ENCODE peak calls at places on chromosomes 13 and 19, in seven cellular contexts. One of them, this sample, is unnamed.

GRCh38 chr19:29858000-29858596 is 46.3 kb downstream of the CCNE1 start:
- DNase-seq in H9: peak
- DNase-seq in right lobe of liver: no peak
- DNase-seq in A549: peak
- DNase-seq in mucosa of descending colon: no peak
- DNase-seq in astrocyte: no peak
- DNase-seq in psoas muscle: peak
- DNase-seq in this sample: no peak

GRCh38 chr19:15900504-15900903 is 2.6 kb upstream of the CYP4F2 start:
- DNase-seq in right lobe of liver: no peak
- DNase-seq in astrocyte: no peak
- DNase-seq in A549: no peak
- DNase-seq in mucosa of descending colon: no peak
- DNase-seq in H9: no peak
- DNase-seq in psoas muscle: no peak
- DNase-seq in this sample: no peak

GRCh38 chr19:32047788-32048187 is 297.6 kb upstream of the ZNF507 start:
- DNase-seq in A549: no peak
- DNase-seq in H9: no peak
- DNase-seq in right lobe of liver: no peak
- DNase-seq in astrocyte: no peak
- DNase-seq in mucosa of descending colon: no peak
- DNase-seq in psoas muscle: no peak
- DNase-seq in this sample: no peak

GRCh38 chr13:51342706-51343105 is 3.2 kb downstream of the SERPINE3 start:
- DNase-seq in A549: no peak
- DNase-seq in astrocyte: peak
- DNase-seq in H9: no peak
- DNase-seq in psoas muscle: no peak
- DNase-seq in right lobe of liver: no peak
- DNase-seq in mucosa of descending colon: no peak
- DNase-seq in this sample: no peak

GRCh38 chr19:14603990-14604387 is 21.1 kb downstream of the CLEC17A start:
- DNase-seq in A549: no peak
- DNase-seq in mucosa of descending colon: no peak
- DNase-seq in astrocyte: no peak
- DNase-seq in right lobe of liver: no peak
- DNase-seq in psoas muscle: no peak
- DNase-seq in H9: no peak
- DNase-seq in this sample: no peak

GRCh38 chr13:22103046-22103445 is 432.2 kb downstream of the FGF9 start:
- DNase-seq in H9: no peak
- DNase-seq in mucosa of descending colon: no peak
- DNase-seq in astrocyte: no peak
- DNase-seq in right lobe of liver: no peak
- DNase-seq in psoas muscle: no peak
- DNase-seq in A549: no peak
- DNase-seq in this sample: no peak

GRCh38 chr13:111183959-111184684 is 69.0 kb downstream of the ARHGEF7 start:
- DNase-seq in A549: no peak
- DNase-seq in psoas muscle: no peak
- DNase-seq in right lobe of liver: no peak
- DNase-seq in astrocyte: no peak
- DNase-seq in mucosa of descending colon: no peak
- DNase-seq in H9: no peak
- DNase-seq in this sample: no peak

GRCh38 chr19:12034610-12035009 is 869 bp downstream of the ZNF433 start:
- DNase-seq in A549: no peak
- DNase-seq in psoas muscle: no peak
- DNase-seq in astrocyte: no peak
- DNase-seq in right lobe of liver: no peak
- DNase-seq in H9: no peak
- DNase-seq in mucosa of descending colon: no peak
- DNase-seq in this sample: no peak

GRCh38 chr19:41860419-41861097 is 503 bp downstream of the RPS19 start:
- DNase-seq in psoas muscle: peak
- DNase-seq in A549: no peak
- DNase-seq in astrocyte: no peak
- DNase-seq in mucosa of descending colon: no peak
- DNase-seq in right lobe of liver: no peak
- DNase-seq in H9: no peak
- DNase-seq in this sample: no peak

GRCh38 chr19:18109731-18110671 is 12.4 kb downstream of the MAST3 start:
- DNase-seq in astrocyte: no peak
- DNase-seq in psoas muscle: peak
- DNase-seq in mucosa of descending colon: peak
- DNase-seq in H9: peak
- DNase-seq in right lobe of liver: peak
- DNase-seq in A549: no peak
- DNase-seq in this sample: peak

GRCh38 chr13:93260591-93260990 is 34.0 kb downstream of the GPC6 start:
- DNase-seq in right lobe of liver: no peak
- DNase-seq in astrocyte: peak
- DNase-seq in H9: no peak
- DNase-seq in mucosa of descending colon: no peak
- DNase-seq in psoas muscle: no peak
- DNase-seq in A549: no peak
- DNase-seq in this sample: no peak

GRCh38 chr19:17318966-17319365 is 9.6 kb downstream of the DDA1 start:
- DNase-seq in mucosa of descending colon: no peak
- DNase-seq in A549: no peak
- DNase-seq in H9: no peak
- DNase-seq in astrocyte: no peak
- DNase-seq in right lobe of liver: no peak
- DNase-seq in psoas muscle: no peak
- DNase-seq in this sample: no peak

GRCh38 chr13:64810701-64811258 is 2419.4 kb downstream of the PCDH9 start:
- DNase-seq in H9: no peak
- DNase-seq in right lobe of liver: no peak
- DNase-seq in mucosa of descending colon: no peak
- DNase-seq in psoas muscle: no peak
- DNase-seq in astrocyte: peak
- DNase-seq in A549: peak
- DNase-seq in this sample: no peak

GRCh38 chr19:4456566-4456842 is 1.1 kb downstream of the UBXN6 start:
- DNase-seq in psoas muscle: peak
- DNase-seq in H9: peak
- DNase-seq in right lobe of liver: no peak
- DNase-seq in A549: no peak
- DNase-seq in mucosa of descending colon: no peak
- DNase-seq in astrocyte: peak
- DNase-seq in this sample: no peak

GRCh38 chr13:29497137-29497654 is 98.3 kb downstream of the SLC7A1 start:
- DNase-seq in right lobe of liver: no peak
- DNase-seq in psoas muscle: peak
- DNase-seq in astrocyte: peak
- DNase-seq in mucosa of descending colon: no peak
- DNase-seq in A549: no peak
- DNase-seq in H9: no peak
- DNase-seq in this sample: peak

GRCh38 chr19:5665781-5666513 is 14.4 kb downstream of the MICOS13 start:
- DNase-seq in psoas muscle: no peak
- DNase-seq in astrocyte: peak
- DNase-seq in mucosa of descending colon: no peak
- DNase-seq in right lobe of liver: no peak
- DNase-seq in H9: no peak
- DNase-seq in A549: peak
- DNase-seq in this sample: no peak

GRCh38 chr13:79194272-79194671 is 211.8 kb downstream of the RBM26 start:
- DNase-seq in psoas muscle: no peak
- DNase-seq in H9: no peak
- DNase-seq in right lobe of liver: no peak
- DNase-seq in A549: no peak
- DNase-seq in astrocyte: no peak
- DNase-seq in mucosa of descending colon: no peak
- DNase-seq in this sample: no peak

GRCh38 chr19:4499318-4499717 is 19.0 kb downstream of the PLIN4 start:
- DNase-seq in H9: no peak
- DNase-seq in astrocyte: no peak
- DNase-seq in psoas muscle: no peak
- DNase-seq in right lobe of liver: no peak
- DNase-seq in mucosa of descending colon: no peak
- DNase-seq in A549: no peak
- DNase-seq in this sample: no peak

GRCh38 chr13:110812111-110812868 is 98.8 kb downstream of the ING1 start:
- DNase-seq in astrocyte: peak
- DNase-seq in H9: peak
- DNase-seq in right lobe of liver: no peak
- DNase-seq in mucosa of descending colon: no peak
- DNase-seq in A549: no peak
- DNase-seq in psoas muscle: no peak
- DNase-seq in this sample: no peak

DNA sequence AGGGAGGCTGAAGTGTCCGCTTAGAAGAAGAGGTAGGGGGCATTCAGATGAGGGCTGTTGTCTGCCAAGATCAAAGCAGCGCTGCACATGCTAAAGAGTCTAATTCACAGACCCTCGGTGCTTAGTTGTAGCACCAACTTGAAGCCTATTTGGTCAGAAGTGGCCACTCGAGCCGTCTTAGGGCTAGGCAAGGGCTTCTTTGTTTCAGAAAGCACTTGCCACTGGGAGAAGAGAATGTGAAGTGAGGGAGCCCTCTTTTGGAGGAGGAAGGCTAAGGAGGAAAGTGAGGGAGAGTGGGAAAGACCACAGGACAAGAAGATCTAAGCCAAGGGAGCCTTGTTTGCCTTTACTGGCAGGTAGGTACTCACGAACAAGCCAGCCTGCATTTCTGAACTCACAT is 313.4 kb upstream of the TMTC4 start:
- DNase-seq in astrocyte: peak
- DNase-seq in psoas muscle: no peak
- DNase-seq in right lobe of liver: no peak
- DNase-seq in A549: peak
- DNase-seq in mucosa of descending colon: no peak
- DNase-seq in H9: peak
- DNase-seq in this sample: no peak
- TF ChIP-seq CTCF in astrocyte: peak
- TF ChIP-seq CTCF in psoas muscle: no peak
- TF ChIP-seq CTCF in right lobe of liver: no peak
- TF ChIP-seq CTCF in A549: no peak
- TF ChIP-seq CTCF in mucosa of descending colon: no peak
- TF ChIP-seq CTCF in H9: peak
- TF ChIP-seq CTCF in this sample: no peak

GRCh38 chr19:6806488-6806887 is 34.0 kb downstream of the VAV1 start:
- DNase-seq in psoas muscle: no peak
- DNase-seq in H9: peak
- DNase-seq in mucosa of descending colon: no peak
- DNase-seq in A549: peak
- DNase-seq in astrocyte: no peak
- DNase-seq in right lobe of liver: no peak
- DNase-seq in this sample: no peak

GRCh38 chr19:6801397-6802086 is 29.0 kb downstream of the VAV1 start:
- DNase-seq in astrocyte: peak
- DNase-seq in H9: peak
- DNase-seq in right lobe of liver: peak
- DNase-seq in psoas muscle: peak
- DNase-seq in A549: peak
- DNase-seq in mucosa of descending colon: peak
- DNase-seq in this sample: peak

GRCh38 chr19:6803036-6803404 is 30.5 kb downstream of the VAV1 start:
- DNase-seq in psoas muscle: no peak
- DNase-seq in A549: no peak
- DNase-seq in astrocyte: no peak
- DNase-seq in H9: no peak
- DNase-seq in mucosa of descending colon: no peak
- DNase-seq in right lobe of liver: no peak
- DNase-seq in this sample: no peak

GRCh38 chr19:6800991-6801396 is 28.5 kb downstream of the VAV1 start:
- DNase-seq in right lobe of liver: no peak
- DNase-seq in A549: peak
- DNase-seq in astrocyte: peak
- DNase-seq in psoas muscle: no peak
- DNase-seq in H9: peak
- DNase-seq in mucosa of descending colon: no peak
- DNase-seq in this sample: no peak

DNA sequence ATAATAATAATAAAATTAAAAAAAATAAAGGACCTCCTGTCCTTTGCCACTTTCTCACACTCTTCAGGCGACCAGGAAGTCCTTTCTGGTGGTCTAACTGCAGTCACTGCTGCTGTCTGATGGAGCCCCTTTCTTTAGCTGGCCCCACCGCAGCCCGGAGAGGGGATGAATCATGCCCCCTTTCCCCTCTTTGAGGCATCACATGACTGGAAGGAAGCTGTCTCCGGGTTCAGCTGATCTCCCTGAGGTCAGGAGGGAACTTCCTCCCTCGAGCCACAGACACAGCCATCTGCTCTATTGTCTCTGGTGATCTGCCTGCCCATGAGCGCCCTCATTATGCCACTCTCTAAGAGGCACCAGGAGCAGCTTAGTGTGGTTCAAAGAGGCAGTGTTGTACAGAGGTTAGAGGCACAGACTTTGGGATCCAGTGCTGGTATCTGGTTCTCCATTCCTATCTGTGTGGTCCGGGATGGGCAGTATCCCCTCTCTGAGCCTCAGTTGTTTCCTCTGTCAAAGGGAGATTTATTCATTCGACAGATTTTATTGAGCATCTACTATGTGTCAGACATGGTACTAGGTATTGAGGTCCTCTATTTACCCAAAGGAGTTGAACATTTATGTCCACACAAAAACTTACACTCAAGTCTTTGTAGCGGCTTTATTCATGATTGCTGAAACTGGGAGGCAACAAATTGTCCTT is 30.0 kb downstream of the VAV1 start:
- DNase-seq in astrocyte: no peak
- DNase-seq in right lobe of liver: peak
- DNase-seq in mucosa of descending colon: peak
- DNase-seq in H9: peak
- DNase-seq in A549: peak
- DNase-seq in psoas muscle: peak
- DNase-seq in this sample: peak
- TF ChIP-seq CTCF in astrocyte: no peak
- TF ChIP-seq CTCF in right lobe of liver: no peak
- TF ChIP-seq CTCF in mucosa of descending colon: no peak
- TF ChIP-seq CTCF in H9: no peak
- TF ChIP-seq CTCF in A549: no peak
- TF ChIP-seq CTCF in psoas muscle: no peak
- TF ChIP-seq CTCF in this sample: no peak

GRCh38 chr13:102235689-102236088 is 166.2 kb downstream of the FGF14 start:
- DNase-seq in psoas muscle: no peak
- DNase-seq in astrocyte: no peak
- DNase-seq in right lobe of liver: peak
- DNase-seq in H9: no peak
- DNase-seq in mucosa of descending colon: no peak
- DNase-seq in A549: no peak
- DNase-seq in this sample: no peak
- TF ChIP-seq CTCF in psoas muscle: no peak
- TF ChIP-seq CTCF in astrocyte: no peak
- TF ChIP-seq CTCF in right lobe of liver: no peak
- TF ChIP-seq CTCF in H9: no peak
- TF ChIP-seq CTCF in mucosa of descending colon: no peak
- TF ChIP-seq CTCF in A549: no peak
- TF ChIP-seq CTCF in this sample: no peak

GRCh38 chr13:69092615-69093322 is 1014.9 kb upstream of the ATXN8OS start:
- DNase-seq in A549: no peak
- DNase-seq in H9: peak
- DNase-seq in mucosa of descending colon: no peak
- DNase-seq in astrocyte: no peak
- DNase-seq in right lobe of liver: no peak
- DNase-seq in psoas muscle: no peak
- DNase-seq in this sample: no peak
- TF ChIP-seq CTCF in A549: no peak
- TF ChIP-seq CTCF in H9: peak
- TF ChIP-seq CTCF in mucosa of descending colon: no peak
- TF ChIP-seq CTCF in astrocyte: no peak
- TF ChIP-seq CTCF in right lobe of liver: no peak
- TF ChIP-seq CTCF in psoas muscle: no peak
- TF ChIP-seq CTCF in this sample: no peak